ENCODE peak calls at places on chromosomes 2 and 18, in seven cellular contexts. R is HepG2, V is stomach, M is spleen, Q is adrenal gland, S is ovary, C is Peyer's patch. L is an unnamed sample.

GRCh38 chr18:48713302-48713701 is 174.5 kb downstream of the CTIF start:
- DNase-seq in C (no peak), S (no peak), R (no peak), M (peak), V (no peak), Q (peak), L (no peak)

GRCh38 chr2:223056656-223057418 is 4.8 kb downstream of the KCNE4 start:
- DNase-seq in V (no peak), C (no peak), Q (no peak), S (no peak), R (no peak), M (no peak), L (no peak)

GRCh38 chr2:238370482-238371372 is 50.4 kb downstream of the TRAF3IP1 start:
- DNase-seq in M (no peak), S (peak), R (peak), V (peak), C (peak), Q (peak), L (peak)

GRCh38 chr2:120675460-120676130 is 60.1 kb upstream of the GLI2 start:
- DNase-seq in M (no peak), C (no peak), R (peak), V (peak), Q (peak), S (peak), L (peak)

GRCh38 chr2:58834404-58834803 is 593.3 kb upstream of the FANCL start:
- DNase-seq in R (peak), M (no peak), S (no peak), V (no peak), C (no peak), Q (peak), L (peak)

GRCh38 chr2:170846318-170846717 is 29.6 kb downstream of the GAD1 start:
- DNase-seq in V (no peak), C (no peak), S (no peak), M (no peak), Q (no peak), R (no peak), L (no peak)

GRCh38 chr2:39954346-39954745 is 175.3 kb upstream of the THUMPD2 start:
- DNase-seq in V (no peak), S (no peak), R (no peak), Q (no peak), C (no peak), M (no peak), L (no peak)

GRCh38 chr2:85733121-85733960 is 20.4 kb upstream of the ATOH8 start:
- DNase-seq in Q (no peak), M (no peak), S (no peak), V (no peak), R (peak), C (no peak), L (no peak)

GRCh38 chr2:105052773-105053172 is 14.9 kb downstream of the MRPS9 start:
- DNase-seq in V (peak), R (peak), C (no peak), Q (peak), M (no peak), S (no peak), L (peak)

GRCh38 chr2:235011607-235011928 is 59.8 kb downstream of the SH3BP4 start:
- DNase-seq in R (no peak), C (no peak), V (no peak), S (no peak), Q (no peak), M (no peak), L (no peak)

GRCh38 chr2:54457326-54458023 is 1.3 kb downstream of the SPTBN1 start:
- DNase-seq in R (peak), C (no peak), M (peak), V (peak), S (peak), Q (peak), L (no peak)
- TF ChIP-seq POLR2A in R (no peak), C (no peak), M (no peak), V (no peak), S (no peak), Q (no peak), L (no peak)

GRCh38 chr18:8041526-8042111 is 474.5 kb downstream of the PTPRM start:
- DNase-seq in R (peak), M (no peak), Q (no peak), S (no peak), C (no peak), V (no peak), L (no peak)
- TF ChIP-seq POLR2A in R (no peak), M (no peak), Q (no peak), S (no peak), C (no peak), V (no peak), L (no peak)

GRCh38 chr2:177234267-177234666 is 21.7 kb downstream of the HNRNPA3 start:
- DNase-seq in M (no peak), V (no peak), R (no peak), S (no peak), Q (no peak), C (no peak), L (no peak)

GRCh38 chr2:177235855-177236437 is 23.4 kb downstream of the HNRNPA3 start:
- DNase-seq in C (no peak), S (no peak), R (no peak), Q (no peak), M (no peak), V (no peak), L (no peak)

GRCh38 chr2:177232098-177232704 is 19.6 kb downstream of the HNRNPA3 start:
- DNase-seq in R (no peak), V (no peak), C (no peak), Q (no peak), M (no peak), S (no peak), L (no peak)

GRCh38 chr2:177229448-177230242 is 17.1 kb downstream of the HNRNPA3 start:
- DNase-seq in C (no peak), S (no peak), R (no peak), M (no peak), Q (no peak), V (no peak), L (no peak)

DNA sequence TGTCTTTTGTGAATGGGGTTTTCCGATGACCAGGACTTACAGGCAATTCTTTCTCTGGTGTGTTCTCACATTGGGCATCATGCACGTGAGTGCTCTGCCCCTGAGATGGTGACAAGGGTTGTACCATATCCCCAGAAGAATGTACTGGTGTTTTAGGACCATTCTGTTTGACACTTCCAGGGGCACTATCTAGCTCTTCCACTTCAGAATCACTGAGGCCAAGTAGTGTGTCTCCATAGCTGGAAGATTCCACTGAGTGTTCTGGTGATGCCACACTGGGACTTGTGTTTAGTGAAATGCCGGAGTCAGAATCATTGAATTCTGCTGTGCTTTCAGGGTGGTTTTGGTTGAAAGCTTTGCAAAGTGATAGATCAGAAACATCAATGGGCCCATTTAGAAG is 18.7 kb downstream of the HNRNPA3 start:
- DNase-seq in R (no peak), Q (no peak), S (no peak), C (no peak), V (no peak), M (no peak), L (no peak)
- TF ChIP-seq POLR2A in R (peak), Q (no peak), S (no peak), C (no peak), V (no peak), M (no peak), L (no peak)

GRCh38 chr2:201883559-201883958 is 77.2 kb downstream of the CDK15 start:
- DNase-seq in Q (peak), C (no peak), M (no peak), S (no peak), R (no peak), V (no peak), L (no peak)

GRCh38 chr2:201888476-201888875 is 82.1 kb downstream of the CDK15 start:
- DNase-seq in V (no peak), C (no peak), S (no peak), M (no peak), Q (no peak), R (no peak), L (no peak)

GRCh38 chr2:201883970-201884369 is 77.6 kb downstream of the CDK15 start:
- DNase-seq in Q (no peak), S (no peak), C (no peak), R (no peak), V (no peak), M (no peak), L (no peak)

GRCh38 chr2:201887851-201888451 is 81.6 kb downstream of the CDK15 start:
- DNase-seq in C (no peak), V (no peak), M (no peak), R (no peak), S (no peak), Q (no peak), L (no peak)

GRCh38 chr2:201886504-201886903 is 80.2 kb downstream of the CDK15 start:
- DNase-seq in C (no peak), V (no peak), M (no peak), R (no peak), S (no peak), Q (no peak), L (no peak)
- TF ChIP-seq POLR2A in C (no peak), V (no peak), M (no peak), R (no peak), S (no peak), Q (no peak), L (no peak)

GRCh38 chr2:62364786-62365185 is 141.2 kb downstream of the TMEM17 start:
- DNase-seq in V (no peak), Q (no peak), R (no peak), C (no peak), S (no peak), M (no peak), L (no peak)

GRCh38 chr2:62362561-62362960 is 143.4 kb downstream of the TMEM17 start:
- DNase-seq in M (no peak), V (peak), R (no peak), S (no peak), C (no peak), Q (no peak), L (no peak)

GRCh38 chr2:62361964-62362363 is 144.0 kb downstream of the TMEM17 start:
- DNase-seq in R (no peak), S (no peak), Q (no peak), M (no peak), C (no peak), V (no peak), L (no peak)

DNA sequence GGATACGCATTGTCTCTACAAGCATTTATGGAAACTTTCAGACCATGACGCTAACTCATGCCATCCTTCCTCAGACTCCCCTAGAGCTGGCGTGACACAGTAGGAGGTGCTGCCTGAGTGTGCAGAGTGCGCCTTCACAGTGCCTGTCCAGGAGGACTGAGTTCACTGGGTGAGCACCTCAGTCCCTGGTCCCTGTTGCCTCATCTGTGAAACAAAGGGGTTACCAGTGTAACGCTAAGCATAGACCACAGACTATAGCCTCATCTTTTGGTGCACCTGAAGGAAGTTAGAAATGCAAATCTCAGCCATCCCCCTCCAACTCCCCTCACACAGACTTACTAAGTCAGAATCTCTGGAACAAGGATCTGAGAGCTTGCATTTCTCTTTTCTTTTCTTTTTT is 142.8 kb downstream of the TMEM17 start:
- DNase-seq in M (no peak), Q (no peak), C (no peak), V (no peak), R (no peak), S (no peak), L (no peak)
- TF ChIP-seq POLR2A in M (no peak), Q (no peak), C (no peak), V (no peak), R (no peak), S (no peak), L (no peak)